ENCODE peak calls at places on chromosomes 3 and 15, in six cellular contexts. A is HFFc6, R is GM06990, H is GM23338, G is cardiac muscle cell, Z is H9. X is an unnamed sample.

GRCh38 chr3:17407576-17407975 is 334.9 kb downstream of the TBC1D5 start:
- DNase-seq in H (no peak), Z (no peak), R (no peak), A (no peak), G (no peak), X (no peak)

GRCh38 chr3:3998140-3998977 is 199.1 kb downstream of the LRRN1 start:
- DNase-seq in G (peak; percentile 7), Z (peak; percentile 53), R (peak; percentile 19), H (peak; percentile 86), A (no peak), X (no peak)

GRCh38 chr3:43998841-43999805 is 242.6 kb upstream of the TOPAZ1 start:
- DNase-seq in A (peak; percentile 58), G (peak; percentile 43), H (peak; percentile 89), Z (peak; percentile 82), R (peak; percentile 77), X (no peak)

GRCh38 chr3:134294302-134294925 is 43.8 kb upstream of the RYK start:
- DNase-seq in H (no peak), A (no peak), G (no peak), R (peak; percentile 50), Z (no peak), X (no peak)

GRCh38 chr3:188956839-188957489 is 214.8 kb upstream of the TPRG1 start:
- DNase-seq in Z (no peak), R (no peak), G (peak; percentile 83), A (peak; percentile 54), H (peak; percentile 89), X (no peak)

GRCh38 chr3:60755094-60755493 is 496.2 kb downstream of the FHIT start:
- DNase-seq in R (no peak), G (no peak), H (peak; percentile 84), A (no peak), Z (peak; percentile 77), X (no peak)

GRCh38 chr15:40941528-40942336 is 11.5 kb upstream of the CHAC1 start:
- DNase-seq in G (peak; percentile 84), R (peak; percentile 86), Z (peak; percentile 81), A (peak; percentile 69), H (peak; percentile 94), X (no peak)

GRCh38 chr15:63121382-63122001 is at the start of gene LACTB:
- DNase-seq in A (peak; percentile 80), Z (peak; percentile 93), R (peak; percentile 90), G (peak; percentile 95), H (peak; percentile 97), X (no peak)

GRCh38 chr3:102979682-102980378 is 545.0 kb downstream of the ZPLD1 start:
- DNase-seq in R (no peak), G (peak; percentile 95), Z (no peak), H (no peak), A (peak; percentile 43), X (peak; percentile 75)

GRCh38 chr3:45907769-45908705 is 21.7 kb downstream of the CCR9 start:
- DNase-seq in H (no peak), G (peak; percentile 42), A (peak; percentile 51), R (no peak), Z (no peak), X (no peak)

GRCh38 chr15:71329509-71330260 is 214.4 kb downstream of the THSD4 start:
- DNase-seq in Z (no peak), G (peak; percentile 76), A (peak; percentile 50), R (no peak), H (no peak), X (peak; percentile 65)

GRCh38 chr3:137259089-137259488 is 301.3 kb downstream of the IL20RB start:
- DNase-seq in A (no peak), Z (no peak), G (no peak), R (no peak), H (no peak), X (no peak)

GRCh38 chr3:48989126-48989795 is 780 bp upstream of the P4HTM start:
- DNase-seq in Z (no peak), R (no peak), A (no peak), H (no peak), G (no peak), X (no peak)

GRCh38 chr15:42059661-42060476 is 34.5 kb downstream of the PLA2G4D start:
- DNase-seq in G (peak; percentile 55), R (no peak), A (peak; percentile 7), H (peak; percentile 78), Z (peak; percentile 68), X (no peak)

GRCh38 chr15:70324001-70324974 is 226.6 kb upstream of the TLE3 start:
- DNase-seq in G (no peak), R (no peak), Z (no peak), A (peak; percentile 81), H (no peak), X (peak; percentile 97)

GRCh38 chr3:33919312-33919711 is 120.9 kb downstream of the PDCD6IP start:
- DNase-seq in A (no peak), G (no peak), R (no peak), Z (no peak), H (no peak), X (no peak)

GRCh38 chr15:51793521-51793920 is 35.9 kb upstream of the TMOD3 start:
- DNase-seq in A (no peak), Z (no peak), G (peak; percentile 78), H (no peak), R (no peak), X (no peak)

GRCh38 chr3:174333640-174334039 is 525.5 kb upstream of the NAALADL2 start:
- DNase-seq in Z (no peak), A (no peak), G (no peak), H (no peak), R (no peak), X (no peak)

GRCh38 chr15:62512906-62513305 is 347.8 kb upstream of the C2CD4B start:
- DNase-seq in G (no peak), H (no peak), Z (no peak), A (no peak), R (no peak), X (no peak)

GRCh38 chr3:98564282-98565005 is 29.0 kb downstream of the CPOX start:
- DNase-seq in A (no peak), G (no peak), H (no peak), R (peak; percentile 57), Z (no peak), X (no peak)

GRCh38 chr3:159486580-159486979 is 502.1 kb upstream of the IL12A start:
- DNase-seq in H (peak; percentile 73), Z (peak; percentile 64), G (peak; percentile 7), R (no peak), A (peak; percentile 32), X (no peak)

GRCh38 chr3:188683032-188683491 is 488.7 kb upstream of the TPRG1 start:
- DNase-seq in Z (no peak), A (peak; percentile 95), H (no peak), G (peak; percentile 79), R (no peak), X (peak; percentile 60)

DNA sequence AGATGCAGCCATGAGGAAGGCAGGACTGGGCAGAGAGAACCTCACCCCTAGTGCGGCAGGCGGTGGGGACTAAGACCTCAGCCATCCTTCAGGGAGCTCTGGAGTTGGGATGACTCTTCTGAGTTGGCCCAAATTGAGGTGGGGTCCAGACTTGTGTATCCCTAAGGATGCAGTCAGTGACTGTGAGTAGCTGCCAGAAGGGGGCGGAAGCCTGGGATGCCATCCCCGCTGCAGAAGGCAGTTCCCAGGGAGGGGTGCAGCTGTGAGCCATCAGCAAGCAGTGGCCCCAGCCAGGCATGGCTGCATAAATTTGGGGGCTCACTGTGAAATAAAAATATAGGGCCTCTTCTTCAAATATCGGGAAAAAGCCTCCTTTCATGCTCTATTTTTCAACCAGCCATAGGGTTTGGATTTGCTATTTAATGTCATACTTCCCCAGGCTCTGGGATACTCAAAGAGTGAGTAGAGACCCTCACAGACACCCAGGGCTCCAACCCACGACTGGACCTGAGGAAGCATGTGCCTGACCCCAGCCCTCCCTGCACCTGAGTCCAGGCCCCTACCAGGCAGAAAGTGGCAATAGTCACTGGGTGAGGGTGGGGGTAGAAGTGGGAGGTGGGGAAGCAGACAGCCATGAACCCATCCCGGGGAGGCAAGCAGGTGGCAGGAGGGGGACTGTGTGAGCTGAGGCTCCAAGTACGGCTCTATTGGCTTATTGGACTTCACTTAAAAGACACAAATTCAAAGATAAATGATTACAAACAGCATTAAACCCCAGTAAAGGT is 30.5 kb downstream of the GRK7 start:
- DNase-seq in G (no peak), Z (peak; percentile 76), A (no peak), H (peak; percentile 87), R (no peak), X (no peak)
- TF ChIP-seq CTCF in G (peak; percentile 25), Z (peak; percentile 80), A (no peak), H (peak; percentile 76), R (peak; percentile 4), X (no peak)

DNA sequence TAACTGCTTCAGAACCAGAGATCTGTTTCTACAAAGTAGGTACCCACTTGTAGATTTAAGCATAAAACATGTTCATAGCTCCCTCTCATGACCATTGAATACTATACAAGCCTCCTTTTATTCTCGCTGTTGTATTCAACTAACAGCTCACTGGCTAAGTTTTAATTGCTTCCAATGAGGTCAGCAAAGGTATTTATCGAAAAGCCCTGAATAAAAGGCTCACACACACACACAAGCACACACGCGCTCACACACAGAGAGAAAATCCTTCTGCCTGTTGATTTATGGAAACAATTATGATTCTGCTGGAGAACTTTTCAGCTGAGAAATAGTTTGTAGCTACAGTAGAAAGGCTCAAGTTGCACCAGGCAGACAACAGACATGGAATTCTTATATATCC is at the start of gene FGF7:
- DNase-seq in R (no peak), Z (no peak), A (peak; percentile 47), H (peak; percentile 10), G (peak; percentile 88), X (no peak)
- TF ChIP-seq CTCF in R (no peak), Z (no peak), A (no peak), H (no peak), G (peak; percentile 36), X (no peak)

GRCh38 chr3:151011427-151011826 is 38.9 kb upstream of the CLRN1 start:
- DNase-seq in H (no peak), A (no peak), Z (no peak), G (peak; percentile 67), R (no peak), X (no peak)

GRCh38 chr3:151016421-151016820 is 43.9 kb upstream of the CLRN1 start:
- DNase-seq in A (peak; percentile 52), Z (no peak), R (no peak), G (peak; percentile 44), H (no peak), X (peak; percentile 43)

GRCh38 chr3:151014619-151015018 is 42.1 kb upstream of the CLRN1 start:
- DNase-seq in H (no peak), G (no peak), A (no peak), R (no peak), Z (no peak), X (no peak)

GRCh38 chr3:151012753-151013152 is 40.2 kb upstream of the CLRN1 start:
- DNase-seq in H (no peak), Z (no peak), G (no peak), R (no peak), A (no peak), X (no peak)

GRCh38 chr3:151015762-151016161 is 43.2 kb upstream of the CLRN1 start:
- DNase-seq in A (no peak), R (no peak), G (peak; percentile 47), H (no peak), Z (no peak), X (peak; percentile 50)
- TF ChIP-seq CTCF in A (no peak), R (no peak), G (no peak), H (no peak), Z (no peak), X (no peak)

DNA sequence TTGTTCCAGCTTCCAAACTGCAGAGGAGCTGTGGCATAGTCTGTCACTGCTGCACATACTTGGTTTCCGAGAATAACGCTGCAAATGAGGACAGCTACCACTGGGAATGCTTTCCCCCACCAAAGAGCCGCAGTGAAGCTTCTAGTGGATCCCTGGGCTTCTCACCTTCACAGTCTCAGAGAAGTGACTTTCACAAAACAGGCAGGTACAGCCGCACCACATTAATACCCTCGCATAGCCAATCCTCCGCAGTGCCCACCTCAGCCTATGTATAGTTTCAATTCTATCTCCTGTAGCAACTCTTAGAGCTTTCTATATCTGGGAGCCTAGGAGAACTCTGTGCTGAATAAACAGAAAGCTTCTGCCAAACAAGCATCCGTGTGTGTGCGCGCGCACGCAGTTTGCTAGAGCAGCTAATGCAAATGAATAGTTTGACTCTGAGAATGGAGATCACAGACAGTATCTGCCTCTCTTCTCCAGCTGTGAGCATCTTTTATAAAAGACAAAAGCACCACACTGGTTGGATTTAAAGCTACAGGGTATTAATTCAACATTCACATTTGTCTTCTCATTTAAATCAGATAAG is 81.9 kb upstream of the PLXND1 start:
- DNase-seq in Z (peak; percentile 65), R (no peak), H (peak; percentile 88), G (peak; percentile 75), A (no peak), X (no peak)
- TF ChIP-seq CTCF in Z (no peak), R (no peak), H (no peak), G (no peak), A (no peak), X (no peak)